ENCODE peak calls at places on chromosome X, in nine cellular contexts. G is SK-N-SH; O is tibial nerve; M is IMR-90; Y is neural progenitor cell; P is naive thymus-derived CD4-positive, alpha-beta T cell; C is upper lobe of right lung; W is CD8-positive, alpha-beta memory T cell; N is A673. A is an unnamed sample. For H3K4me1 and H3K36me3, the result is how much of the 10 kb centered on the place peaks cover.

GRCh38 chrX:1393871-1394615 is 2.1 kb upstream of the SLC25A6 start:
- DNase-seq in M (no peak), O (no peak), W (peak), Y (no peak), C (peak), N (no peak), G (no peak), P (no peak), A (no peak)

GRCh38 chrX:134685662-134686061 is 27.4 kb upstream of the PLAC1 start:
- DNase-seq in N (no peak), P (no peak), O (no peak), M (peak), C (no peak), Y (no peak), W (no peak), G (no peak), A (no peak)

GRCh38 chrX:115957862-115958490 is 212.6 kb upstream of the AGTR2 start:
- DNase-seq in C (no peak), M (no peak), P (no peak), O (no peak), W (no peak), G (peak), N (peak), Y (peak), A (no peak)

GRCh38 chrX:150198776-150199175 is 164.3 kb upstream of the MAMLD1 start:
- DNase-seq in Y (no peak), O (no peak), P (no peak), W (no peak), G (no peak), M (no peak), N (no peak), C (no peak), A (no peak)

GRCh38 chrX:19303216-19303880 is 40.4 kb upstream of the PDHA1 start:
- DNase-seq in C (no peak), P (no peak), G (no peak), W (no peak), N (peak), O (peak), Y (no peak), M (peak), A (no peak)

GRCh38 chrX:19377799-19378198 is 34.1 kb downstream of the PDHA1 start:
- DNase-seq in O (no peak), G (no peak), P (no peak), M (no peak), Y (no peak), C (no peak), N (no peak), W (no peak), A (no peak)

GRCh38 chrX:133254666-133255065 is 36.5 kb upstream of the TFDP3 start:
- DNase-seq in Y (no peak), N (peak), P (no peak), M (peak), W (no peak), G (no peak), C (no peak), O (no peak), A (no peak)

GRCh38 chrX:63652086-63652775 is 132.8 kb downstream of the ARHGEF9 start:
- DNase-seq in W (no peak), M (peak), C (no peak), G (no peak), Y (no peak), N (no peak), O (no peak), P (no peak), A (no peak)

GRCh38 chrX:19514791-19515614 is at the start of gene MAP3K15:
- DNase-seq in Y (peak), M (no peak), C (peak), O (no peak), W (no peak), G (peak), P (no peak), N (peak), A (peak)

GRCh38 chrX:22534643-22535042 is 261.9 kb downstream of the CBLL2 start:
- DNase-seq in W (no peak), G (no peak), Y (no peak), M (peak), O (no peak), N (peak), C (no peak), P (no peak), A (no peak)

GRCh38 chrX:136397001-136397400 is 90.7 kb upstream of the BRS3 start:
- DNase-seq in P (no peak), G (no peak), C (no peak), W (no peak), N (no peak), O (no peak), M (no peak), Y (peak), A (no peak)

GRCh38 chrX:110341189-110342035 is 17.2 kb upstream of the RTL9 start:
- DNase-seq in W (no peak), Y (no peak), G (no peak), O (no peak), M (peak), C (no peak), N (peak), P (no peak), A (no peak)

GRCh38 chrX:111133389-111133788 is 37.4 kb downstream of the PAK3 start:
- DNase-seq in P (no peak), Y (no peak), O (no peak), N (no peak), M (peak), C (no peak), G (no peak), W (no peak), A (no peak)

GRCh38 chrX:96436105-96436504 is 248.5 kb upstream of the DIAPH2 start:
- DNase-seq in N (no peak), P (no peak), Y (no peak), M (peak), O (no peak), W (no peak), C (no peak), G (no peak), A (no peak)

GRCh38 chrX:109472939-109473713 is 8.8 kb downstream of the GUCY2F start:
- DNase-seq in W (no peak), C (no peak), P (no peak), G (peak), Y (peak), M (peak), N (peak), O (no peak), A (no peak)

GRCh38 chrX:1661922-1662221 is 47.0 kb downstream of the ASMT start:
- DNase-seq in G (no peak), W (no peak), P (no peak), C (no peak), O (no peak), Y (no peak), N (no peak), M (no peak), A (no peak)

GRCh38 chrX:74535211-74535621 is 79.2 kb downstream of the RLIM start:
- DNase-seq in C (no peak), O (peak), W (no peak), M (peak), G (peak), Y (peak), P (no peak), N (peak), A (no peak)

GRCh38 chrX:43349363-43349762 is 306.7 kb upstream of the MAOA start:
- DNase-seq in W (peak), Y (peak), N (peak), C (no peak), G (peak), M (peak), P (peak), O (peak), A (peak)

GRCh38 chrX:23901065-23901464 is 6.7 kb downstream of the APOO start:
- DNase-seq in N (no peak), G (no peak), C (no peak), P (no peak), O (no peak), W (no peak), M (peak), Y (no peak), A (no peak)

GRCh38 chrX:114906978-114907510 is 110.4 kb downstream of the IL13RA2 start:
- DNase-seq in Y (peak), M (no peak), O (no peak), W (no peak), C (no peak), G (no peak), P (no peak), N (no peak), A (no peak)

GRCh38 chrX:123525131-123525725 is 207.6 kb downstream of the THOC2 start:
- DNase-seq in O (no peak), M (no peak), C (no peak), Y (no peak), W (no peak), G (no peak), N (no peak), P (no peak), A (no peak)

GRCh38 chrX:135112743-135113142 is 7.6 kb downstream of the ETDB start:
- DNase-seq in O (no peak), N (no peak), P (no peak), M (no peak), G (no peak), C (no peak), Y (no peak), W (no peak), A (no peak)

GRCh38 chrX:112630187-112630586 is 49.6 kb downstream of the LHFPL1 start:
- DNase-seq in P (no peak), C (no peak), N (no peak), M (no peak), W (no peak), Y (no peak), G (no peak), O (no peak), A (no peak)

GRCh38 chrX:132956421-132957210 is 1.8 kb downstream of the HS6ST2 start:
- DNase-seq in M (no peak), C (peak), P (no peak), N (no peak), O (no peak), W (no peak), G (peak), Y (peak), A (no peak)

GRCh38 chrX:110786486-110786885 is 9.1 kb downstream of the CHRDL1 start:
- DNase-seq in M (peak), W (no peak), P (no peak), N (no peak), G (no peak), Y (no peak), C (no peak), O (no peak), A (no peak)

GRCh38 chrX:77930581-77930980 is 20.1 kb downstream of the ATP7A start:
- DNase-seq in P (no peak), W (no peak), M (no peak), C (no peak), N (no peak), G (no peak), Y (no peak), O (no peak), A (no peak)

GRCh38 chrX:24026403-24026801 is 584 bp downstream of the KLHL15 start:
- DNase-seq in O (no peak), G (peak), P (no peak), M (no peak), W (no peak), C (no peak), N (peak), Y (peak), A (no peak)

GRCh38 chrX:13254076-13254785 is 65.6 kb downstream of the ATXN3L start:
- DNase-seq in C (peak), N (peak), P (no peak), M (peak), W (no peak), Y (peak), G (no peak), O (no peak), A (no peak)

GRCh38 chrX:9562851-9563250 is 98.0 kb downstream of the TBL1X start:
- DNase-seq in W (no peak), O (no peak), M (peak), Y (no peak), P (no peak), G (no peak), N (no peak), C (no peak), A (no peak)

GRCh38 chrX:15567886-15568616 is 32.7 kb downstream of the ACE2 start:
- DNase-seq in Y (no peak), M (no peak), O (no peak), G (no peak), N (no peak), W (no peak), P (no peak), C (no peak), A (no peak)

GRCh38 chrX:85243155-85243554 is 424 bp downstream of the SATL1 start:
- DNase-seq in C (no peak), M (no peak), N (peak), P (no peak), W (no peak), G (peak), Y (no peak), O (no peak), A (no peak)

GRCh38 chrX:68947882-68948605 is 119.2 kb downstream of the EFNB1 start:
- DNase-seq in G (peak), M (no peak), N (no peak), O (no peak), P (no peak), W (no peak), C (no peak), Y (no peak), A (no peak)

GRCh38 chrX:2696698-2697215 is 5.7 kb downstream of the CD99 start:
- DNase-seq in G (no peak), W (peak), M (peak), Y (no peak), C (no peak), O (no peak), P (peak), N (peak), A (peak)
- H3K4me1 ChIP-seq in G (under half), W (half or more), M (under half), Y (under half), C (half or more), O (half or more), P (half or more), N (half or more), A (half or more)

DNA sequence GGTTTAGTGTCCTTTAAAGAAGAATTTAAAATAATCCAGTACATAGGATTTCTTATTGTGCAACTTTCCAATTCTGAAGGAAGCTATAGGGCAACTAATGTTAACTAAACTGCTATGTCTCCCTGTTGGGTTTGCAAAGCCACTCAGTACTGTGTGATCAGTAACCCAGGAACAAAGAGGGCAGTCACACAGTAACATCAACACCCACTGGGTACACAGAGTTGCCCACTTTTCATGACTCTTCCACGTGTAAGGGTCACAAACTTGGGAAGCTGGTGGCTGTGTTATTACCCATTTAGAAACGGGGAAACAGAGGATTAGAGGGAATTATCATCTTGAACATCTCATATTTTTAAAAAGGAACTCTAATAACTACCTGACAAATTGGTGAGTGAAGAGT is 555.0 kb upstream of the DIPK2B start:
- DNase-seq in M (no peak), C (no peak), N (no peak), G (no peak), W (no peak), O (no peak), Y (no peak), P (no peak), A (no peak)
- H3K36me3 ChIP-seq in M (under half), C (under half), N (under half), G (half or more), W (under half), O (under half), Y (under half), P (under half), A (under half)

DNA sequence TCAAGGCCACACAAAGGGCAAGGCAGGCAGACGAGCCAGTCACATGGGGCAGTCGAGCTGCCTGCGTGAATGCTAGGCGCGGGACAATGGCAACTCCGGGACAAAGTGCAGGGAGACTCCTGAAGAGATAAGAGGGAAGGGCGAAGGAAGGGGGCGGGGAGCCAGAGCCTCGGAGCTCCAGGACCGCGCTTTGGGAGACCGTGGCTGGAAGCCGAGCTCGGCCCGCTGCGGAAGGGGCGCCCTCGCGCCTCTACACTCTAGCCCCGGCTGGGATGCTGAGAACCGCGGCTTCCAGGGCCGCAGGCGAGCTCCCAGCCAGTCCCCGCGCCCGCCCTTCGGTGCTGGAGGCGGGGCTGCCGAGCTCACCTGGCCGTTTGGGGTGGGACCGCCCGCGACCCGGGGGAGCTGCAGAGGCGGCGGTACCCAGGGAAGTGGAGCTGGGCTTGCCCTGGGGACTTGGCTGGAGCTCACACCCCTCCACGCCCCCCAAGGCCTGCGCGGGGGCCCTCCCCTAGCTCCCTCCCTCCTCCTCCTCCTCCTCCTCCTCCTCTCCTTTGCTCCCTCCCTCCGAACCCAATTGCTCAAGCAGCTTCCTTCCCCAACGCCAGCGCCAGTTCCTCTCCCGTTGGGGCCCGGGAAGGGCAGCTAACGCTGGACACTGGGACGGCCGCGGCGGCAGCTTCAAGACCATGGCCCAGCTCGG is at the start of gene SOWAHD:
- DNase-seq in C (peak), Y (peak), O (no peak), N (no peak), W (peak), M (no peak), P (peak), G (peak), A (peak)
- H3K4me1 ChIP-seq in C (under half), Y (under half), O (under half), N (under half), W (under half), M (under half), P (under half), G (under half), A (half or more)

GRCh38 chrX:53605004-53605403 is 81.5 kb downstream of the HUWE1 start:
- DNase-seq in G (no peak), C (no peak), W (no peak), Y (no peak), M (peak), P (no peak), N (no peak), O (no peak), A (no peak)

GRCh38 chrX:53598169-53598568 is 88.3 kb downstream of the HUWE1 start:
- DNase-seq in M (no peak), O (no peak), P (no peak), N (no peak), C (no peak), Y (no peak), W (no peak), G (no peak), A (no peak)

GRCh38 chrX:53594354-53594753 is 92.2 kb downstream of the HUWE1 start:
- DNase-seq in P (no peak), O (no peak), N (no peak), C (no peak), M (peak), Y (no peak), W (no peak), G (no peak), A (no peak)

GRCh38 chrX:53595266-53595810 is 91.2 kb downstream of the HUWE1 start:
- DNase-seq in Y (no peak), P (no peak), W (no peak), M (no peak), N (peak), C (no peak), O (no peak), G (no peak), A (no peak)

DNA sequence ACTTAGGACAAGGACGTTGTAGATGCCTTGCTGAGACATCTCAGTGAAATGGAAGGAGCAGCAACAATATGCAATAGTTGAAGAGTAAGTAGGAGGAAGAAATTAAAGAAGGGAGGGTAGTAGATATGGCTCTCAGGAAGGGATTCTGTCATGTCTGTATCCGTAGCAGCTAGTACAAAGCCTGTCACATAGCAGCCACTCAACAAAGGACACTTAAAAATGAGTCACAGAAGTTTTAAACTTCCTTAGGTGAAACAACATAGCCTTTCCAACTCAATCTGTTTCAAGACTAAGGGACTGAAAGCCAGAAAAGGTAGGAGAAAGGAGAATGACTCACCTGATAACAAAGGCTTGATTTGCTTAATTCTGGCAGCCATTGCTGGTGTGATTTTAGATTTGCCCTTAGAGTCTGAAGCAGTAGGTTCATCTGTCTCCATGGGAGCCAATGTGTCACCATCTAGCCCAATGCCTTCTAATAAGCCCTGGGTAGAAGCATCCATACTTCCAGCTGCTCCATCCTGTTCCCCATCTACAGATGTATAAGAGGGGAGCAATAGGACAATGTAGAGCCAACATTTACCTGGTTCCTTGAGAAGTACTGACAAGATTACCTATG is 86.6 kb downstream of the HUWE1 start:
- DNase-seq in M (no peak), G (no peak), W (no peak), N (no peak), C (no peak), P (no peak), Y (no peak), O (no peak), A (no peak)
- H3K36me3 ChIP-seq in M (under half), G (under half), W (under half), N (half or more), C (half or more), P (under half), Y (under half), O (under half), A (half or more)

GRCh38 chrX:7228226-7228625 is 80.3 kb upstream of the PUDP start:
- DNase-seq in P (no peak), N (no peak), M (no peak), C (no peak), W (no peak), Y (no peak), O (no peak), G (no peak), A (no peak)

GRCh38 chrX:7223271-7223670 is 75.3 kb upstream of the PUDP start:
- DNase-seq in Y (no peak), C (no peak), G (no peak), O (no peak), P (no peak), W (no peak), M (no peak), N (no peak), A (no peak)

GRCh38 chrX:7225338-7225737 is 77.4 kb upstream of the PUDP start:
- DNase-seq in P (no peak), W (no peak), Y (no peak), O (no peak), N (no peak), G (no peak), M (no peak), C (no peak), A (no peak)
- H3K4me1 ChIP-seq in P (under half), W (under half), Y (under half), O (under half), N (under half), G (under half), M (under half), C (under half), A (under half)

GRCh38 chrX:52078133-52078532 is 9.2 kb upstream of the MAGED4B start:
- DNase-seq in P (no peak), G (no peak), N (no peak), M (no peak), O (no peak), C (no peak), W (no peak), Y (no peak), A (no peak)

GRCh38 chrX:52082578-52082977 is 13.6 kb upstream of the MAGED4B start:
- DNase-seq in G (no peak), N (peak), C (no peak), M (no peak), W (no peak), O (no peak), P (no peak), Y (no peak), A (no peak)
- H3K36me3 ChIP-seq in G (under half), N (under half), C (under half), M (under half), W (under half), O (under half), P (under half), Y (under half), A (under half)

GRCh38 chrX:17579021-17579420 is 158.3 kb upstream of the SCML1 start:
- DNase-seq in N (no peak), C (no peak), O (no peak), W (no peak), Y (no peak), P (no peak), M (peak), G (no peak), A (no peak)
- H3K4me1 ChIP-seq in N (under half), C (under half), O (under half), W (under half), Y (under half), P (under half), M (under half), G (under half), A (under half)